ENCODE peak calls at places on chromosomes 3 and 15, in four cellular contexts. A is NCI-H446 treated with DMSO at 0.1 percent for 48 hours; H is BJ; J is stimulated activated CD8-positive, alpha-beta memory T cell treated with anti-CD3 and anti-CD28 coated beads, Interleukin-4, amount 100 ng/mL, for 24 hours. Y is an unnamed sample.

GRCh38 chr15:55241193-55241592 is 44.5 kb upstream of the RSL24D1 start:
- DNase-seq in A (no peak), H (no peak), J (no peak), Y (no peak)

GRCh38 chr15:39792954-39793353 is 10.3 kb upstream of the FSIP1 start:
- DNase-seq in A (no peak), H (no peak), J (no peak), Y (no peak)

GRCh38 chr3:43892061-43892460 is 201.3 kb downstream of the ABHD5 start:
- DNase-seq in A (no peak), H (no peak), J (no peak), Y (peak)

GRCh38 chr3:182910939-182911781 is 69.2 kb downstream of the DCUN1D1 start:
- DNase-seq in A (no peak), H (no peak), J (no peak), Y (no peak)

GRCh38 chr3:160106905-160107861 is 118.0 kb upstream of the C3orf80 start:
- DNase-seq in A (no peak), H (no peak), J (no peak), Y (no peak)

GRCh38 chr3:89145995-89146394 is 38.6 kb downstream of the EPHA3 start:
- DNase-seq in A (peak), H (peak), J (no peak), Y (no peak)

GRCh38 chr3:37968784-37969600 is 21.6 kb upstream of the VILL start:
- DNase-seq in A (no peak), H (no peak), J (no peak), Y (no peak)

GRCh38 chr15:91973481-91973880 is 120.0 kb downstream of the SLCO3A1 start:
- DNase-seq in A (no peak), H (no peak), J (no peak), Y (peak)

GRCh38 chr3:177463863-177464262 is 266.6 kb upstream of the TBL1XR1 start:
- DNase-seq in A (no peak), H (no peak), J (no peak), Y (no peak)

GRCh38 chr3:134371542-134372324 is 2.5 kb downstream of the AMOTL2 start:
- DNase-seq in A (no peak), H (no peak), J (no peak), Y (no peak)

GRCh38 chr3:30241721-30242120 is 364.7 kb upstream of the TGFBR2 start:
- DNase-seq in A (no peak), H (no peak), J (no peak), Y (no peak)

GRCh38 chr15:40110866-40111550 is 2.3 kb upstream of the BMF start:
- DNase-seq in A (no peak), H (no peak), J (no peak), Y (no peak)

GRCh38 chr3:129313983-129314756 is 35.5 kb downstream of the HMCES start:
- DNase-seq in A (no peak), H (no peak), J (no peak), Y (no peak)

GRCh38 chr3:184354121-184354728 is 7.2 kb downstream of the CLCN2 start:
- DNase-seq in A (no peak), H (no peak), J (peak), Y (peak)

GRCh38 chr3:188185717-188186236 is 31.8 kb downstream of the LPP start:
- DNase-seq in A (no peak), H (no peak), J (no peak), Y (no peak)

GRCh38 chr3:9808345-9809037 is 1.6 kb upstream of the TTLL3 start:
- DNase-seq in A (no peak), H (no peak), J (no peak), Y (no peak)

GRCh38 chr3:32140943-32141342 is 34.5 kb downstream of the GPD1L start:
- DNase-seq in A (no peak), H (no peak), J (no peak), Y (no peak)

GRCh38 chr3:194023501-194024280 is 112.3 kb upstream of the HES1 start:
- DNase-seq in A (peak), H (no peak), J (no peak), Y (peak)

GRCh38 chr3:114060906-114061655 is 4.5 kb downstream of the QTRT2 start:
- DNase-seq in A (no peak), H (no peak), J (no peak), Y (no peak)

GRCh38 chr3:159786489-159787181 is 202.0 kb upstream of the IL12A start:
- DNase-seq in A (no peak), H (no peak), J (no peak), Y (no peak)

GRCh38 chr3:125644036-125645025 is 49.0 kb upstream of the OSBPL11 start:
- DNase-seq in A (no peak), H (no peak), J (no peak), Y (no peak)

GRCh38 chr15:42056934-42057743 is 36.3 kb upstream of the PLA2G4E start:
- DNase-seq in A (no peak), H (no peak), J (peak), Y (peak)

GRCh38 chr15:99932676-99933402 is 199.6 kb upstream of the LYSMD4 start:
- DNase-seq in A (no peak), H (no peak), J (no peak), Y (no peak)

GRCh38 chr15:74400915-74401757 is 32.6 kb downstream of the SEMA7A start:
- DNase-seq in A (no peak), H (no peak), J (no peak), Y (no peak)

GRCh38 chr3:28053759-28054158 is 187.7 kb upstream of the CMC1 start:
- DNase-seq in A (no peak), H (no peak), J (no peak), Y (no peak)

GRCh38 chr15:74262635-74263034 is 26.5 kb downstream of the CCDC33 start:
- DNase-seq in A (no peak), H (no peak), J (no peak), Y (no peak)

GRCh38 chr3:117893638-117894037 is 1141.0 kb downstream of the IGSF11 start:
- DNase-seq in A (no peak), H (no peak), J (no peak), Y (no peak)

Y was measured in NCI-H1694 treated with DMSO at 0.1 percent for 48 hours.